ENCODE peak calls at places on chromosomes 5 and 9, in six cellular contexts. V is H1, G is neuronal stem cell, L is mesenchymal stem cell, F is H9, Y is trophoblast cell. J is an unnamed sample.
A peak's percentile ranks its signal among the peaks of the same experiment; 100 is the strongest.

GRCh38 chr5:66329078-66329477 is 185.0 kb downstream of the SREK1 start:
- DNase-seq in L (no peak), F (no peak), V (no peak), G (no peak), Y (no peak), J (no peak)

GRCh38 chr5:76601470-76601869 is 21.7 kb downstream of the F2RL2 start:
- DNase-seq in L (peak; percentile 78), F (peak; percentile 31), G (peak; percentile 48), Y (peak; percentile 21), V (no peak), J (peak; percentile 80)

GRCh38 chr5:65172486-65173129 is 309.1 kb downstream of the ADAMTS6 start:
- DNase-seq in F (no peak), L (no peak), Y (no peak), V (no peak), G (no peak), J (peak; percentile 87)

GRCh38 chr9:89815903-89816573 is 211.2 kb downstream of the GADD45G start:
- DNase-seq in L (no peak), F (no peak), Y (no peak), G (no peak), V (no peak), J (no peak)

GRCh38 chr9:93897075-93897970 is 57.8 kb downstream of the BARX1 start:
- DNase-seq in V (no peak), Y (no peak), L (no peak), F (peak; percentile 16), G (no peak), J (no peak)

GRCh38 chr9:69253057-69253456 is 72.0 kb upstream of the ENTREP1 start:
- DNase-seq in F (no peak), V (no peak), Y (no peak), G (no peak), L (no peak), J (peak; percentile 6)

GRCh38 chr5:38046093-38046492 is 206.3 kb upstream of the GDNF start:
- DNase-seq in L (no peak), Y (no peak), G (no peak), V (no peak), F (no peak), J (no peak)

GRCh38 chr9:97954550-97954989 is 16.6 kb upstream of the HEMGN start:
- DNase-seq in F (peak; percentile 80), Y (peak; percentile 44), V (peak; percentile 17), L (peak; percentile 19), G (peak; percentile 24), J (no peak)

GRCh38 chr9:23819403-23819802 is 6.6 kb downstream of the ELAVL2 start:
- DNase-seq in V (no peak), Y (no peak), F (no peak), L (no peak), G (no peak), J (no peak)

GRCh38 chr5:149886697-149887470 is 57.7 kb downstream of the PDE6A start:
- DNase-seq in F (no peak), Y (no peak), L (peak; percentile 47), V (no peak), G (no peak), J (peak; percentile 33)

GRCh38 chr5:172588380-172588779 is 52.7 kb upstream of the NEURL1B start:
- DNase-seq in G (no peak), Y (no peak), V (no peak), L (no peak), F (no peak), J (no peak)

GRCh38 chr5:147359551-147359950 is 124.7 kb downstream of the STK32A start:
- DNase-seq in F (no peak), G (no peak), Y (no peak), V (no peak), L (no peak), J (no peak)

GRCh38 chr5:108747111-108748009 is at the start of gene FER:
- DNase-seq in L (peak; percentile 73), Y (peak; percentile 73), V (no peak), G (no peak), F (no peak), J (peak; percentile 79)

GRCh38 chr9:124803911-124804310 is 27.0 kb downstream of the OLFML2A start:
- DNase-seq in V (no peak), L (no peak), G (no peak), Y (no peak), F (no peak), J (no peak)

GRCh38 chr5:131109540-131110255 is 55.4 kb downstream of the HINT1 start:
- DNase-seq in F (no peak), L (peak; percentile 53), G (peak; percentile 35), V (no peak), Y (peak; percentile 14), J (peak; percentile 33)

GRCh38 chr5:98556707-98557106 is 216.8 kb upstream of the RGMB start:
- DNase-seq in G (no peak), F (no peak), V (no peak), Y (no peak), L (no peak), J (peak; percentile 61)

GRCh38 chr9:100346836-100347235 is 5.9 kb downstream of the TEX10 start:
- DNase-seq in F (no peak), Y (no peak), V (no peak), L (no peak), G (no peak), J (peak; percentile 53)

GRCh38 chr5:102583663-102584062 is 84.9 kb upstream of the SLCO6A1 start:
- DNase-seq in Y (no peak), V (no peak), L (peak; percentile 40), F (no peak), G (no peak), J (peak; percentile 18)

GRCh38 chr9:129172816-129173215 is 5.2 kb downstream of the IER5L start:
- DNase-seq in F (no peak), Y (no peak), V (no peak), G (no peak), L (peak; percentile 31), J (no peak)

GRCh38 chr5:4572713-4573112 is 567.4 kb upstream of the ADAMTS16 start:
- DNase-seq in L (no peak), Y (no peak), G (no peak), V (no peak), F (no peak), J (no peak)

GRCh38 chr5:72231989-72232703 is 87.9 kb downstream of the MRPS27 start:
- DNase-seq in G (no peak), L (peak; percentile 36), V (no peak), Y (no peak), F (no peak), J (no peak)

GRCh38 chr9:79632060-79632459 is 60.3 kb downstream of the TLE4 start:
- DNase-seq in G (no peak), Y (no peak), L (no peak), F (no peak), V (no peak), J (no peak)
- H4K91ac ChIP-seq in G (no peak overlapping the region), Y (no peak overlapping the region), L (no peak overlapping the region), F (no peak overlapping the region), V (no peak overlapping the region), J (no peak overlapping the region)

DNA sequence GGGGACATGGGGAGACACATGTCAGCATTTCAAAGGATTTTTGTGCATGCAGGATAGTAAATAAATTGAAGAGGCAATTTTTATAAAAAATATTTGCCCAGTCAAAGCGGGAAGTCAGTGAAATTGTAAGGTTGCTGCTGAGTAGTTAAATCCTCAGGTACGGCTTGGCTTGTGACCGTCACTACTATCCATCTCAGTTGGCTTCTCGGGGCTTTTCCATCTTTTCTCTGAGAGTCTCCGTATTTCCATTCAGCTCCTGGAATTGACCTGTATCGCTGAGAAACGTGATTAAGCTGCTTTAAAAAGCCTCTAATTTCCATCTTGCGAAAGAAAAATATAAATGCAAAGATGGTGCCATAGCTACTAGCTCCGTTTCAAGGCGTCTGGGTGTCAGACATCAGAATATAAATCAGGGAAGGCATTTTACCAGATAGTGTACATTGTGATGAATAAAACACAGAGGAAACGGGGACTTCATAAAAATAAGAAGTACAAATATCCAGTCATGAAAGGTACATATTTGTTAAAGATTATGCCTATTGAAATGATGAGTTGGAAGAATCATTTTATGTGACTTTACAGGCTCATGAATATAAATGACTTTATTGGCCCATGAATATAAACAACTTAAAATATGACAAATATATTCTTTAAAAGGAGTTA is 52.8 kb upstream of the VCAN start:
- DNase-seq in F (no peak), Y (no peak), V (no peak), L (no peak), G (no peak), J (no peak)
- H3K14ac ChIP-seq in F (no peak overlapping the region), Y (no peak overlapping the region), V (no peak overlapping the region), L (no peak overlapping the region), G (no peak overlapping the region), J (no peak overlapping the region)

GRCh38 chr5:154647760-154648143 is 107.4 kb upstream of the LARP1 start:
- DNase-seq in V (no peak), G (no peak), L (peak; percentile 28), Y (no peak), F (no peak), J (no peak)
- H4K91ac ChIP-seq in V (peak overlapping the region; percentile 54), G (no peak overlapping the region), L (no peak overlapping the region), Y (no peak overlapping the region), F (no peak overlapping the region), J (no peak overlapping the region)

DNA sequence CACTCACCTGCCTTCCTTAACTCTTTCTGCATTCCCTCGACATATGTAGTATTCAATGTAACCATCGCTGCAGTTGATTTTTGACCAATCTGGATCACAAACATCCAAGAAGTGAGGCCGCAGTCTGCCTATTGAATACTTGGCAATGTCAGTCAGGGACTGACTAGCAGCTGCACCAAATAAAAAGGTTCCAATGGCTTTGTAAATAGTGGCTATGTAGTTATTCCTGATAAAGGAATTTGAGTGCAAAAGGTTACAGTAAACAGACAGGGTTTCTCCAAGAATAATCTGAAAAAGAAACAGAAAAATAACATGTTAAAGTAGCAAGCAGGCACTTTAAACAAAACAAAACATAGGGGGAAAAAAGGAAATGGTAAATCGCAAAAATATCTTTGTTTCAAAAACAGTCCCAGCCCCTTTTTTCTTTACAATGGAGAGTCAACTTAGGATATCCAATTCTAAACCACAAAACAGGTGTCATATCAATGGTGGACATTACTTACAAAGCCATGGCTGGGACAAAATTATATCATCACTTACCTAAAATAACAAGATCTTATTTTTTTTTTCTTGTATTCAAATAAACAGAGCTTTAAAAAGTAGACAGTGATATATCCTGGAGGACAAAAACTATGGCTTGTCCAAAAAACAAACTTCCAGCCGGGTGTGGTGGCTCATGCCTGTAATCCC is 66.8 kb downstream of the PLPP1 start:
- DNase-seq in V (no peak), G (no peak), Y (no peak), L (no peak), F (no peak), J (no peak)
- H3K14ac ChIP-seq in V (no peak overlapping the region), G (no peak overlapping the region), Y (no peak overlapping the region), L (no peak overlapping the region), F (no peak overlapping the region), J (no peak overlapping the region)